ENCODE peak calls at places on chromosomes 4 and X, in eight cellular contexts. B is transverse colon, U is Peyer's patch, W is uterus, Q is IMR-90, Y is A549, E is H54, F is ovary. M is an unnamed sample.

GRCh38 chr4:121900132-121900983 is 30.1 kb upstream of the BBS7 start:
- DNase-seq in B (peak; percentile 35), Q (peak; percentile 61), U (peak; percentile 59), E (peak; percentile 6), Y (peak; percentile 51), F (no peak), W (peak; percentile 14), M (no peak)

GRCh38 chrX:153993079-153993478 is 20.5 kb downstream of the TMEM187 start:
- DNase-seq in E (no peak), B (no peak), F (no peak), Y (no peak), U (no peak), W (no peak), Q (no peak), M (no peak)

GRCh38 chr4:126560794-126561193 is 1072.0 kb upstream of the INTU start:
- DNase-seq in F (no peak), E (no peak), U (no peak), Q (no peak), W (no peak), Y (no peak), B (no peak), M (no peak)

GRCh38 chrX:5113128-5113527 is 1115.5 kb downstream of the NLGN4X start:
- DNase-seq in Y (peak; percentile 25), W (no peak), Q (no peak), U (no peak), B (no peak), E (no peak), F (no peak), M (no peak)

GRCh38 chrX:1178580-1179057 is 33.8 kb downstream of the CRLF2 start:
- DNase-seq in Y (peak; percentile 62), W (no peak), E (no peak), Q (no peak), F (no peak), B (no peak), U (no peak), M (no peak)

GRCh38 chr4:76199664-76200211 is 13.9 kb downstream of the SCARB2 start:
- DNase-seq in Y (no peak), F (no peak), B (peak; percentile 81), E (no peak), W (no peak), U (peak; percentile 88), Q (peak; percentile 31), M (no peak)

GRCh38 chr4:18291313-18291712 is 269.8 kb upstream of the LCORL start:
- DNase-seq in E (no peak), W (no peak), Q (no peak), F (no peak), B (no peak), U (no peak), Y (no peak), M (no peak)

GRCh38 chrX:40871385-40872082 is 136.2 kb upstream of the MED14 start:
- DNase-seq in B (no peak), Q (peak; percentile 37), E (peak; percentile 3), Y (no peak), F (no peak), W (no peak), U (no peak), M (no peak)

GRCh38 chr4:7244766-7245320 is 52.5 kb downstream of the SORCS2 start:
- DNase-seq in W (no peak), U (no peak), B (no peak), F (no peak), Q (no peak), E (no peak), Y (no peak), M (no peak)

GRCh38 chr4:732480-732879 is 26.8 kb downstream of the PCGF3 start:
- DNase-seq in E (no peak), W (no peak), B (no peak), Y (no peak), Q (no peak), F (no peak), U (no peak), M (no peak)

GRCh38 chr4:69999420-69999819 is 3.7 kb downstream of the STATH start:
- DNase-seq in E (no peak), Q (no peak), F (no peak), B (no peak), W (no peak), U (no peak), Y (no peak), M (no peak)

GRCh38 chr4:151418856-151419255 is 9.9 kb downstream of the FHIP1A start:
- DNase-seq in F (no peak), Q (no peak), U (no peak), B (no peak), E (no peak), Y (no peak), W (no peak), M (no peak)

GRCh38 chr4:139889901-139890300 is 224.3 kb downstream of the MGST2 start:
- DNase-seq in Y (no peak), Q (no peak), F (no peak), W (no peak), U (no peak), B (no peak), E (no peak), M (no peak)

GRCh38 chrX:17328837-17329236 is 46.2 kb upstream of the NHS start:
- DNase-seq in B (no peak), Y (no peak), Q (no peak), U (no peak), F (no peak), W (no peak), E (no peak), M (no peak)

GRCh38 chrX:25014366-25014838 is 1.4 kb downstream of the ARX start:
- DNase-seq in B (no peak), F (no peak), U (no peak), E (no peak), Y (no peak), Q (no peak), W (no peak), M (no peak)

GRCh38 chr4:106334732-106335131 is 18.4 kb downstream of the AIMP1 start:
- DNase-seq in Y (no peak), Q (no peak), E (no peak), U (no peak), W (no peak), F (no peak), B (no peak), M (no peak)

GRCh38 chr4:75048208-75048879 is 115.4 kb downstream of the PARM1 start:
- DNase-seq in E (no peak), F (no peak), Q (no peak), W (no peak), U (no peak), B (no peak), Y (no peak), M (no peak)

GRCh38 chr4:4575284-4576211 is 33.7 kb upstream of the STX18 start:
- DNase-seq in U (peak; percentile 75), F (peak; percentile 51), E (peak; percentile 51), W (peak; percentile 55), B (peak; percentile 74), Y (peak; percentile 55), Q (peak; percentile 18), M (no peak)

GRCh38 chr4:5462254-5462835 is 246.0 kb downstream of the EVC2 start:
- DNase-seq in Q (no peak), E (no peak), U (no peak), B (no peak), W (no peak), Y (no peak), F (no peak), M (no peak)

GRCh38 chr4:16862688-16863087 is 35.8 kb downstream of the LDB2 start:
- DNase-seq in B (no peak), F (no peak), E (no peak), Q (peak; percentile 36), U (no peak), W (no peak), Y (no peak), M (no peak)
- TF ChIP-seq POLR2A in B (no peak), F (no peak), E (no peak), Q (no peak), U (no peak), W (no peak), Y (no peak), M (no peak)

DNA sequence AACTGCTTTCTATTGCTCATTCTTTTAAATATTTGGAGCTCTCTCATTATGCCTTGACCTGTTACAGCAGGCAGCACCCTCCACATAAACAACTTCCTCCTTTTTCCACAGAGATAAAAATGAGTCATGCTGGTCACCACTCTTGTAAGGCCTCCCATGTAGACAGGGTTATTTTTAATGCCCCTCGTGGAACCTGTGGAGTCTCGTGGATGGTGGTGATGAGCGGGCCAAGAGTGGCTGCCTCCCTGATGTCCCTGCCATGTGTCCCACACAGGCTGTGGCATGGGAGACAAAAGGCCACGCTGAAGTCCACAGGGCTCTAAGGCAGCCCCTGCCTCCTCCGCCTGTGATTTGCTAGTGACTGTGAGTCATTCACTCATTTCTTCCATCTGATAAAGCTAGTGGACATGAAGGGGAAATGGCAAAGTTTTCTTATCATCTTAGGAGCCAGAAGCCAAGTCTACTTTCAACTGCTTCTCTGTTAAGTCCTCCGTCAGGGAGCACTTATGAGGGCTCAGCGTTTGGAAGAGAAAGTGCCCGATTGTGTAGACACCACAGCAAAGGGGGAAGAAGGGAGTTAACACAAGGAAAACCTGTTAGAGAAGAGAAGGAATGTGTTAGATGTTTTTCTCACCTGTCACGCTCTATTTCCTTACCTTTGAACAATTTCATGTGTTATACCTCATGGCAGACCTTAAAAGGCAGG is 121.6 kb upstream of the FAT1 start:
- DNase-seq in E (no peak), B (peak; percentile 25), Y (peak; percentile 39), Q (peak; percentile 97), W (peak; percentile 25), U (peak; percentile 64), F (peak; percentile 29), M (no peak)
- TF ChIP-seq POLR2A in E (no peak), B (no peak), Y (no peak), Q (no peak), W (no peak), U (no peak), F (no peak), M (no peak)

GRCh38 chrX:129980540-129981206 is 1.8 kb upstream of the BCORL1 start:
- DNase-seq in E (peak; percentile 49), Q (no peak), W (peak; percentile 71), Y (peak; percentile 44), U (peak; percentile 73), B (peak; percentile 73), F (peak; percentile 74), M (no peak)
- TF ChIP-seq POLR2A in E (peak; percentile 48), Q (no peak), W (peak; percentile 7), Y (peak; percentile 42), U (no peak), B (peak; percentile 40), F (peak; percentile 36), M (no peak)

GRCh38 chr4:153252122-153252521 is 47.9 kb downstream of the TRIM2 start:
- DNase-seq in U (no peak), E (no peak), Q (no peak), F (no peak), W (no peak), B (no peak), Y (no peak), M (no peak)

GRCh38 chr4:153246446-153247115 is 42.3 kb downstream of the TRIM2 start:
- DNase-seq in W (no peak), U (no peak), E (no peak), B (peak; percentile 55), Q (no peak), Y (no peak), F (no peak), M (no peak)

GRCh38 chr4:153248641-153249198 is 44.5 kb downstream of the TRIM2 start:
- DNase-seq in B (no peak), F (no peak), W (peak; percentile 22), E (no peak), Q (no peak), U (no peak), Y (no peak), M (no peak)

GRCh38 chr4:153247116-153247490 is 42.9 kb downstream of the TRIM2 start:
- DNase-seq in W (no peak), Q (no peak), F (no peak), E (no peak), U (no peak), B (no peak), Y (no peak), M (no peak)

GRCh38 chr4:153249199-153250154 is 45.2 kb downstream of the TRIM2 start:
- DNase-seq in B (peak; percentile 87), Y (no peak), W (peak; percentile 77), Q (peak; percentile 60), F (peak; percentile 74), E (peak; percentile 87), U (peak; percentile 87), M (peak; percentile 62)
- TF ChIP-seq POLR2A in B (no peak), Y (no peak), W (no peak), Q (no peak), F (no peak), E (peak; percentile 60), U (no peak), M (no peak)

M was measured in breast epithelium.